ENCODE peak calls at places on chromosomes 13 and 19, in ten cellular contexts. W is NCI-H1694, P is astrocyte of the cerebellum, H is dermis blood vessel endothelial cell, F is WTC11, L is skeletal muscle cell, E is NCI-H1105, T is non-pigmented ciliary epithelial cell, K is posterior cingulate gyrus, M is iris pigment epithelial cell. Y is an unnamed sample.

GRCh38 chr19:49073514-49074378 is 1.2 kb upstream of the KCNA7 start:
- DNase-seq in H (peak; percentile 21), K (no peak), F (peak; percentile 68), L (no peak), E (no peak), T (no peak), P (no peak), M (no peak), W (peak; percentile 59), Y (peak; percentile 46)

GRCh38 chr19:42088471-42089190 is 12.7 kb downstream of the ZNF574 start:
- DNase-seq in K (no peak), W (no peak), T (peak; percentile 60), L (peak; percentile 34), F (no peak), M (peak; percentile 83), E (no peak), P (peak; percentile 62), H (peak; percentile 56), Y (peak; percentile 87)

GRCh38 chr13:22487932-22488331 is 692.8 kb upstream of the SGCG start:
- DNase-seq in F (no peak), M (peak; percentile 10), K (no peak), P (no peak), W (no peak), H (no peak), E (no peak), T (no peak), L (no peak), Y (no peak)

GRCh38 chr19:39083599-39083982 is 577 bp upstream of the ACP7 start:
- DNase-seq in H (no peak), K (no peak), T (no peak), F (no peak), E (no peak), M (no peak), L (no peak), W (no peak), P (no peak), Y (no peak)

GRCh38 chr13:75432045-75432444 is 49.9 kb downstream of the TBC1D4 start:
- DNase-seq in P (no peak), T (no peak), E (no peak), L (no peak), W (no peak), M (peak; percentile 36), F (no peak), K (no peak), H (no peak), Y (peak; percentile 18)

GRCh38 chr19:43997631-43998290 is 5.0 kb upstream of the ZNF230 start:
- DNase-seq in T (no peak), W (no peak), H (peak; percentile 10), K (no peak), E (no peak), M (peak; percentile 14), F (no peak), P (no peak), L (no peak), Y (peak; percentile 22)

GRCh38 chr19:21698215-21698614 is 69.2 kb downstream of the ZNF100 start:
- DNase-seq in E (no peak), L (no peak), W (no peak), H (peak; percentile 37), P (no peak), M (peak; percentile 31), K (no peak), F (no peak), T (peak; percentile 1), Y (peak; percentile 23)

GRCh38 chr19:55683449-55684261 is 8.6 kb downstream of the EPN1 start:
- DNase-seq in W (no peak), L (no peak), T (no peak), M (no peak), P (no peak), H (no peak), K (no peak), E (no peak), F (no peak), Y (no peak)

GRCh38 chr19:12162513-12162881 is 399 bp upstream of the ZNF136 start:
- DNase-seq in P (no peak), T (no peak), K (no peak), M (no peak), W (no peak), F (no peak), E (no peak), H (no peak), L (no peak), Y (no peak)

GRCh38 chr19:28377077-28377476 is 835.9 kb downstream of the UQCRFS1 start:
- DNase-seq in T (no peak), K (no peak), P (no peak), E (no peak), W (no peak), M (peak; percentile 5), F (no peak), L (no peak), H (peak; percentile 5), Y (no peak)

GRCh38 chr19:51031880-51032225 is 2.9 kb downstream of the KLK12 start:
- DNase-seq in L (no peak), W (no peak), T (no peak), F (no peak), H (no peak), P (no peak), M (no peak), E (no peak), K (no peak), Y (no peak)